ENCODE peak calls at places on chromosome 17, in five cellular contexts. F is fibroblast of lung, N is H9, Y is cardiac muscle cell, O is WTC11. V is an unnamed sample.

GRCh38 chr17:42422958-42423712 is at the start of gene CAVIN1:
- DNase-seq in F (peak; percentile 98), O (peak; percentile 97), Y (peak; percentile 99), N (peak; percentile 99), V (peak; percentile 99)

GRCh38 chr17:30933966-30934365 is 12.2 kb downstream of the ADAP2 start:
- DNase-seq in O (no peak), F (no peak), Y (no peak), N (no peak), V (no peak)

GRCh38 chr17:38427160-38427949 is 909 bp upstream of the ARHGAP23 start:
- DNase-seq in O (no peak), N (no peak), Y (no peak), F (no peak), V (no peak)

GRCh38 chr17:74949455-74950115 is 13.9 kb downstream of the OTOP3 start:
- DNase-seq in O (no peak), N (no peak), F (no peak), Y (no peak), V (no peak)

GRCh38 chr17:72726936-72727335 is 365.6 kb downstream of the SLC39A11 start:
- DNase-seq in O (no peak), F (peak; percentile 27), N (no peak), Y (no peak), V (no peak)

GRCh38 chr17:65553009-65553645 is 8.3 kb downstream of the AXIN2 start:
- DNase-seq in O (no peak), Y (peak; percentile 87), N (no peak), F (peak; percentile 91), V (no peak)

GRCh38 chr17:43020789-43021738 is 1.1 kb downstream of the VAT1 start:
- DNase-seq in Y (peak; percentile 71), F (peak; percentile 58), N (peak; percentile 82), O (peak; percentile 64), V (peak; percentile 75)

GRCh38 chr17:14330492-14330920 is 29.6 kb downstream of the HS3ST3B1 start:
- DNase-seq in F (peak; percentile 42), N (peak; percentile 61), O (peak; percentile 25), Y (peak; percentile 78), V (no peak)

GRCh38 chr17:29771561-29771960 is 148.8 kb upstream of the CORO6 start:
- DNase-seq in F (no peak), N (no peak), Y (no peak), O (no peak), V (no peak)

GRCh38 chr17:2122641-2123302 is 67.9 kb downstream of the HIC1 start:
- DNase-seq in Y (peak; percentile 89), F (peak; percentile 86), O (peak; percentile 27), N (no peak), V (peak; percentile 50)

GRCh38 chr17:292016-292415 is 60.6 kb downstream of the RPH3AL start:
- DNase-seq in F (no peak), N (no peak), O (no peak), Y (no peak), V (no peak)

GRCh38 chr17:29150191-29150590 is 30.0 kb downstream of the MYO18A start:
- DNase-seq in O (no peak), N (no peak), Y (no peak), F (no peak), V (peak; percentile 33)

GRCh38 chr17:81977211-81978091 is at the start of gene ASPSCR1:
- DNase-seq in Y (peak; percentile 96), N (peak; percentile 93), O (peak; percentile 88), F (peak; percentile 85), V (peak; percentile 88)
- TF ChIP-seq CTCF in Y (no peak), N (no peak), O (no peak), F (no peak), V (no peak)

GRCh38 chr17:79874329-79874981 is 35.2 kb upstream of the CBX4 start:
- DNase-seq in O (no peak), N (no peak), F (peak; percentile 20), Y (peak; percentile 40), V (no peak)
- TF ChIP-seq CTCF in O (no peak), N (peak; percentile 67), F (peak; percentile 47), Y (peak; percentile 61), V (peak; percentile 59)

GRCh38 chr17:78302478-78302877 is 57.4 kb downstream of the SOCS3 start:
- DNase-seq in F (no peak), Y (no peak), O (no peak), N (no peak), V (no peak)
- TF ChIP-seq CTCF in F (no peak), Y (no peak), O (no peak), N (no peak), V (no peak)

DNA sequence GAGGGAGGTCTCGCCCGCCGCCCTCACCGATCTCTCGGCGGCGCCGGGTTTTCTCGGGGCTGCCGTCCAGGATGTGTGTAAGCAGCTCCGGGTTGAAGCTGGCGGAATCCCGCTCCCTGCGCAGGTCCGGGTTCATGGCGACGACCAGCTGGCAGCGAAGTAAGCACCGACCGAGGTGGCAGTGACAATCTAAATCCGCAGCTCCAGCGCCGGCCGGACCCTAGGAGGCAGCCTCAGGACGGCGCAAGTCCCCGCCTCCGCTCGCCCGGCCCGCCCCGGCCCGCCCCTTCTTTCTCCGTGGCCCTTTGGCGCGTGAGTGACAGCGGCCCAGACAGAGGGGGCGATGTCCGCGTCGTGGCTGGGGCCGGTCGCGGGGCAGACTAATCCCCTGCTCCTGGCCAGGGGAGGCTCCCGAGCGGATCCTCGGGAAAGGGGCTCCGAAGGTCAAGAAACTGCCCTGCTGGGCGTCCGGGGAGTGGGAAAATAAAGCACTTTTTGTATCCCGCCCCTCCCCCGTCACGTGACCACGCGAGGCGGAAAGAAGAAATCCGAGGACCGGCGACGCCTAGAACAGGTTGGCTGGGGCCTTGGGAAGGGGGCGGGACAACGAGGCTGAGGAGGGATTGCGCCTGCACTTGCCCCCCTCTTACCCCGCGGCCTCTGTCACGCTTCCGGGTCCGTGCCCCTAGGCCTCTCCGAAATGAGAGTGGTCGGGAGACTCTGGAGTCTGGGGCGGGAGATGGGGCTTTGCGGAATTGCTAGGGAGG is at the start of the genes ACOX1 and TEN1:
- DNase-seq in Y (peak; percentile 98), N (peak; percentile 99), F (peak; percentile 97), O (peak; percentile 96), V (peak; percentile 99)
- TF ChIP-seq CTCF in Y (peak; percentile 26), N (no peak), F (no peak), O (no peak), V (no peak)

V was measured in thyroid gland.